ENCODE peak calls at places on chromosomes 6 and 20, in six cellular contexts. E, M, V, H, W and R are unnamed samples.

GRCh38 chr20:16803965-16804792 is 56.0 kb downstream of the OTOR start:
- DNase-seq in E (peak; percentile 47), M (peak; percentile 36), V (peak; percentile 67), H (peak; percentile 8), W (peak; percentile 80), R (peak; percentile 31)

GRCh38 chr6:45460166-45460565 is 82.4 kb upstream of the SUPT3H start:
- DNase-seq in E (no peak), M (no peak), V (no peak), H (no peak), W (no peak), R (no peak)

GRCh38 chr6:48085131-48085741 is 25.8 kb downstream of the PTCHD4 start:
- DNase-seq in E (no peak), M (no peak), V (no peak), H (no peak), W (no peak), R (no peak)

GRCh38 chr6:159871911-159872310 is 18.9 kb upstream of the MAS1 start:
- DNase-seq in E (no peak), M (no peak), V (no peak), H (no peak), W (no peak), R (no peak)

GRCh38 chr6:13615802-13616140 is 636 bp downstream of the NOL7 start:
- DNase-seq in E (no peak), M (peak; percentile 48), V (no peak), H (peak; percentile 24), W (peak; percentile 50), R (peak; percentile 45)

GRCh38 chr20:33680681-33681080 is 5.5 kb downstream of the E2F1 start:
- DNase-seq in E (no peak), M (no peak), V (no peak), H (no peak), W (no peak), R (no peak)

GRCh38 chr6:150435360-150435759 is 66.5 kb downstream of the IYD start:
- DNase-seq in E (no peak), M (no peak), V (no peak), H (no peak), W (no peak), R (no peak)

GRCh38 chr20:9460518-9460917 is 53.9 kb upstream of the LAMP5 start:
- DNase-seq in E (no peak), M (no peak), V (no peak), H (no peak), W (no peak), R (peak; percentile 17)

GRCh38 chr6:5540375-5540774 is 279.1 kb downstream of the FARS2 start:
- DNase-seq in E (no peak), M (no peak), V (no peak), H (no peak), W (no peak), R (no peak)

GRCh38 chr6:10347561-10348327 is 67.1 kb downstream of the TFAP2A start:
- DNase-seq in E (no peak), M (no peak), V (no peak), H (no peak), W (no peak), R (no peak)

GRCh38 chr6:73079611-73079955 is 145.7 kb downstream of the KHDC1L start:
- DNase-seq in E (no peak), M (no peak), V (no peak), H (no peak), W (no peak), R (no peak)

GRCh38 chr6:124661231-124661630 is 301.0 kb upstream of the RNF217 start:
- DNase-seq in E (no peak), M (no peak), V (peak; percentile 30), H (no peak), W (no peak), R (no peak)

GRCh38 chr6:119201486-119201885 is 123.0 kb upstream of the FAM184A start:
- DNase-seq in E (no peak), M (no peak), V (no peak), H (no peak), W (no peak), R (no peak)

GRCh38 chr6:3333263-3333662 is 74.5 kb downstream of the PSMG4 start:
- DNase-seq in E (no peak), M (no peak), V (peak; percentile 27), H (no peak), W (no peak), R (no peak)

GRCh38 chr20:53161473-53161872 is 189.3 kb downstream of the TSHZ2 start:
- DNase-seq in E (no peak), M (peak; percentile 55), V (no peak), H (no peak), W (no peak), R (no peak)

GRCh38 chr20:57578476-57579165 is 17.7 kb downstream of the PCK1 start:
- DNase-seq in E (no peak), M (no peak), V (no peak), H (no peak), W (no peak), R (no peak)

GRCh38 chr6:149248688-149249369 is 68.7 kb upstream of the TAB2 start:
- DNase-seq in E (no peak), M (no peak), V (no peak), H (no peak), W (no peak), R (no peak)

GRCh38 chr6:36729169-36729549 is 31.5 kb downstream of the RAB44 start:
- DNase-seq in E (no peak), M (no peak), V (no peak), H (no peak), W (no peak), R (no peak)

GRCh38 chr20:47606414-47607207 is 104.9 kb downstream of the NCOA3 start:
- DNase-seq in E (no peak), M (no peak), V (no peak), H (no peak), W (no peak), R (no peak)

GRCh38 chr6:3455490-3456394 is 1.1 kb downstream of the SLC22A23 start:
- DNase-seq in E (peak; percentile 38), M (no peak), V (peak; percentile 44), H (peak; percentile 3), W (peak; percentile 28), R (peak; percentile 32)

GRCh38 chr20:1171461-1172093 is 13.2 kb downstream of the TMEM74B start:
- DNase-seq in E (peak; percentile 42), M (peak; percentile 10), V (peak; percentile 77), H (no peak), W (peak; percentile 60), R (peak; percentile 49)